ENCODE peak calls at places on chromosomes 11 and 22, in ten cellular contexts. D is amygdala; H is NCI-H82; J is foreskin fibroblast; F is GM18507; S is GM12892; T is body of pancreas; Q is NB4; W is NCI-H2029; G is activated CD4-positive, CD25-positive, alpha-beta regulatory T cell. O is an unnamed sample.

GRCh38 chr22:17872491-17872890 is 98.2 kb upstream of the BID start:
- DNase-seq in S (no peak), Q (no peak), G (no peak), F (no peak), J (no peak), W (no peak), D (no peak), T (no peak), H (no peak), O (no peak)

GRCh38 chr11:1762537-1763302 is 1.0 kb downstream of the CTSD start:
- DNase-seq in J (no peak), G (no peak), T (peak; percentile 95), S (peak; percentile 39), D (no peak), H (peak; percentile 56), W (peak; percentile 91), Q (peak; percentile 54), F (no peak), O (no peak)

GRCh38 chr11:60924110-60924905 is at the start of gene TMEM132A:
- DNase-seq in J (peak; percentile 62), W (peak; percentile 63), T (peak; percentile 73), G (no peak), H (peak; percentile 90), F (no peak), D (peak; percentile 53), S (peak; percentile 72), Q (no peak), O (no peak)

GRCh38 chr22:46707305-46707704 is 30.7 kb downstream of the CERK start:
- DNase-seq in F (no peak), G (no peak), T (no peak), J (no peak), H (no peak), S (no peak), W (no peak), Q (no peak), D (no peak), O (no peak)

GRCh38 chr22:19341500-19341899 is 50.0 kb upstream of the CLTCL1 start:
- DNase-seq in H (no peak), F (no peak), W (no peak), Q (no peak), D (no peak), T (no peak), J (no peak), S (no peak), G (no peak), O (no peak)

GRCh38 chr22:45229181-45229580 is 11.5 kb downstream of the KIAA0930 start:
- DNase-seq in G (no peak), W (no peak), H (no peak), F (no peak), Q (no peak), S (no peak), D (no peak), J (no peak), T (no peak), O (no peak)

GRCh38 chr11:96199563-96200025 is 143.4 kb downstream of the MAML2 start:
- DNase-seq in Q (no peak), F (no peak), T (no peak), S (no peak), D (no peak), G (no peak), J (no peak), H (no peak), W (no peak), O (peak; percentile 51)

GRCh38 chr11:33191456-33191855 is 30.2 kb upstream of the CSTF3 start:
- DNase-seq in F (no peak), G (no peak), T (no peak), J (no peak), H (no peak), W (no peak), D (no peak), S (no peak), Q (no peak), O (no peak)

GRCh38 chr22:39349967-39350802 is at the start of gene SYNGR1:
- DNase-seq in S (no peak), F (no peak), D (no peak), G (no peak), W (no peak), H (no peak), Q (no peak), J (no peak), T (peak; percentile 15), O (no peak)

GRCh38 chr22:26461188-26461810 is 22.3 kb downstream of the HPS4 start:
- DNase-seq in S (no peak), Q (peak; percentile 53), F (peak; percentile 30), D (no peak), H (peak; percentile 94), W (peak; percentile 19), G (peak; percentile 9), T (peak; percentile 56), J (no peak), O (no peak)

GRCh38 chr11:100849009-100849913 is 162.2 kb downstream of the ARHGAP42 start:
- DNase-seq in J (peak; percentile 83), T (peak; percentile 5), G (no peak), Q (no peak), S (no peak), H (no peak), D (no peak), W (no peak), F (no peak), O (no peak)

GRCh38 chr11:1088927-1089737 is 14.5 kb downstream of the MUC2 start:
- DNase-seq in T (no peak), Q (no peak), F (no peak), J (no peak), D (no peak), S (no peak), G (no peak), W (no peak), H (no peak), O (no peak)

GRCh38 chr22:44202261-44202789 is 21.6 kb downstream of the PARVG start:
- DNase-seq in W (no peak), D (no peak), F (no peak), T (no peak), S (no peak), J (peak; percentile 31), G (no peak), Q (no peak), H (no peak), O (no peak)

GRCh38 chr11:26976389-26976788 is 17.5 kb upstream of the FIBIN start:
- DNase-seq in S (no peak), D (no peak), F (no peak), Q (no peak), H (no peak), J (peak; percentile 39), T (no peak), G (no peak), W (no peak), O (no peak)

GRCh38 chr11:10918698-10919097 is 60.8 kb upstream of the ZBED5 start:
- DNase-seq in D (no peak), J (no peak), F (no peak), S (no peak), H (no peak), Q (peak; percentile 83), T (no peak), G (no peak), W (no peak), O (no peak)

GRCh38 chr22:31830721-31831070 is 76.9 kb downstream of the DEPDC5 start:
- DNase-seq in Q (no peak), W (no peak), F (no peak), D (no peak), G (no peak), S (no peak), T (no peak), H (no peak), J (no peak), O (no peak)

GRCh38 chr11:77470971-77471370 is 2.9 kb downstream of the PAK1 start:
- DNase-seq in S (no peak), J (no peak), Q (no peak), H (no peak), W (no peak), T (no peak), D (no peak), F (no peak), G (no peak), O (no peak)

GRCh38 chr11:34192481-34193401 is 87.3 kb downstream of the NAT10 start:
- DNase-seq in Q (no peak), J (peak; percentile 89), W (no peak), G (no peak), H (no peak), F (no peak), S (no peak), T (peak; percentile 15), D (no peak), O (no peak)

GRCh38 chr11:95339554-95339953 is 108.6 kb upstream of the SESN3 start:
- DNase-seq in S (no peak), G (no peak), W (no peak), F (no peak), Q (no peak), J (no peak), H (no peak), T (no peak), D (no peak), O (no peak)

GRCh38 chr11:65427691-65428577 is 5.3 kb downstream of the NEAT1 start:
- DNase-seq in S (no peak), F (no peak), T (peak; percentile 64), W (no peak), J (peak; percentile 75), G (no peak), D (no peak), H (peak; percentile 33), Q (peak; percentile 37), O (no peak)

GRCh38 chr11:120137187-120137610 is 714 bp downstream of the TRIM29 start:
- DNase-seq in F (no peak), D (no peak), W (no peak), T (no peak), Q (no peak), H (no peak), G (no peak), S (peak; percentile 9), J (no peak), O (no peak)

GRCh38 chr11:1652026-1652425 is 22.5 kb downstream of the KRTAP5-5 start:
- DNase-seq in J (no peak), S (no peak), F (no peak), Q (no peak), D (no peak), H (no peak), G (no peak), T (no peak), W (no peak), O (no peak)

GRCh38 chr11:131195801-131196517 is 174.5 kb upstream of the NTM start:
- DNase-seq in T (peak; percentile 46), H (no peak), W (peak; percentile 79), D (peak; percentile 5), J (no peak), S (no peak), G (no peak), F (no peak), Q (no peak), O (no peak)

GRCh38 chr11:57323503-57324153 is 1.1 kb downstream of the TNKS1BP1 start:
- DNase-seq in F (no peak), D (no peak), T (no peak), Q (no peak), S (no peak), W (no peak), H (no peak), G (no peak), J (no peak), O (no peak)

GRCh38 chr11:124867700-124868099 is 2.5 kb downstream of the ROBO3 start:
- DNase-seq in D (no peak), G (no peak), H (peak; percentile 69), T (no peak), J (no peak), F (no peak), Q (peak; percentile 35), S (no peak), W (no peak), O (no peak)

GRCh38 chr11:112004389-112004788 is 20.8 kb upstream of the DLAT start:
- DNase-seq in D (no peak), F (peak; percentile 44), H (no peak), G (no peak), J (no peak), Q (peak; percentile 53), T (no peak), W (no peak), S (peak; percentile 49), O (no peak)

GRCh38 chr11:36312593-36312990 is 16.5 kb downstream of the PRR5L start:
- DNase-seq in T (no peak), Q (peak; percentile 90), F (no peak), G (no peak), S (no peak), D (no peak), J (peak; percentile 64), H (no peak), W (no peak), O (no peak)

GRCh38 chr11:13970986-13971385 is 8.5 kb downstream of the SPON1 start:
- DNase-seq in J (no peak), T (no peak), G (no peak), S (no peak), H (peak; percentile 54), Q (no peak), W (peak; percentile 56), D (no peak), F (no peak), O (no peak)

O was measured in pulmonary artery endothelial cell.